ENCODE peak calls at places on chromosomes 11 and 22, in nine cellular contexts. I is iPS DF 6.9; X is cardiac muscle cell; C is mammary epithelial cell; F is CD8-positive, alpha-beta T cell; L is tibial artery; R is small intestine; E is ascending aorta; K is CD4-positive, alpha-beta memory T cell. J is an unnamed sample.
A peak's percentile ranks its signal among the peaks of the same experiment; 100 is the strongest.

GRCh38 chr11:61969838-61970452 is 2.5 kb upstream of the FTH1 start:
- DNase-seq in F (no peak), I (no peak), X (no peak), E (no peak), R (no peak), L (no peak), K (no peak), C (peak; percentile 93), J (no peak)

GRCh38 chr22:19398206-19398605 is 33.3 kb downstream of the HIRA start:
- DNase-seq in L (no peak), E (no peak), I (no peak), X (no peak), R (no peak), F (no peak), K (no peak), C (no peak), J (no peak)

GRCh38 chr22:24805790-24806662 is at the start of gene SGSM1:
- DNase-seq in I (peak; percentile 50), F (peak; percentile 72), E (peak; percentile 21), R (peak; percentile 76), C (peak; percentile 54), K (peak; percentile 72), L (peak; percentile 93), X (peak; percentile 93), J (peak; percentile 95)

GRCh38 chr22:46502346-46502745 is 35.1 kb downstream of the CELSR1 start:
- DNase-seq in F (no peak), E (no peak), X (no peak), L (no peak), R (no peak), C (no peak), I (no peak), K (no peak), J (no peak)

GRCh38 chr22:19527861-19528417 is 3.7 kb upstream of the CLDN5 start:
- DNase-seq in R (no peak), C (peak; percentile 27), L (peak; percentile 51), I (no peak), X (no peak), K (no peak), F (no peak), E (no peak), J (no peak)

GRCh38 chr22:37749831-37750595 is 53.2 kb downstream of the TRIOBP start:
- DNase-seq in L (no peak), X (peak; percentile 33), C (peak; percentile 97), F (no peak), K (no peak), R (no peak), I (no peak), E (no peak), J (no peak)

GRCh38 chr11:33234397-33235168 is 22.6 kb upstream of the HIPK3 start:
- DNase-seq in I (no peak), C (no peak), R (no peak), F (no peak), X (no peak), E (no peak), K (no peak), L (no peak), J (no peak)

GRCh38 chr22:37431811-37432707 is 4.8 kb upstream of the ELFN2 start:
- DNase-seq in C (peak; percentile 99), I (no peak), L (no peak), E (no peak), K (no peak), R (no peak), X (no peak), F (no peak), J (no peak)

GRCh38 chr11:78295991-78296930 is 107.5 kb downstream of the USP35 start:
- DNase-seq in C (no peak), R (no peak), X (no peak), K (no peak), F (no peak), I (no peak), L (no peak), E (no peak), J (no peak)

GRCh38 chr11:134313821-134314607 is 17.8 kb upstream of the GLB1L2 start:
- DNase-seq in K (no peak), L (no peak), E (no peak), R (no peak), I (no peak), X (no peak), F (no peak), C (no peak), J (no peak)

GRCh38 chr11:104098132-104098531 is 61.7 kb downstream of the DDI1 start:
- DNase-seq in X (no peak), E (no peak), R (no peak), I (no peak), F (no peak), C (no peak), K (no peak), L (no peak), J (no peak)

GRCh38 chr11:121067453-121067852 is 33.6 kb upstream of the TECTA start:
- DNase-seq in C (no peak), E (no peak), I (no peak), K (no peak), X (no peak), L (no peak), R (peak; percentile 54), F (no peak), J (no peak)

GRCh38 chr11:86696004-86696403 is 23.6 kb upstream of the ME3 start:
- DNase-seq in L (no peak), I (no peak), F (no peak), C (peak; percentile 86), K (no peak), X (no peak), E (no peak), R (no peak), J (no peak)

GRCh38 chr11:110425751-110426545 is 3.8 kb upstream of the FDX1 start:
- DNase-seq in I (no peak), F (no peak), L (no peak), C (no peak), K (no peak), E (no peak), R (no peak), X (no peak), J (no peak)

GRCh38 chr11:332651-333480 is 12.2 kb upstream of the IFITM3 start:
- DNase-seq in K (no peak), C (no peak), F (no peak), X (no peak), I (no peak), L (peak; percentile 56), E (no peak), R (no peak), J (no peak)

GRCh38 chr11:17548444-17548843 is 1.4 kb downstream of the OTOG start:
- DNase-seq in E (no peak), F (no peak), C (no peak), L (no peak), I (no peak), R (peak; percentile 21), K (no peak), X (no peak), J (no peak)

GRCh38 chr11:63491614-63492372 is 826 bp upstream of the PLAAT5 start:
- DNase-seq in C (no peak), R (no peak), E (no peak), X (no peak), F (no peak), L (no peak), K (peak; percentile 46), I (no peak), J (no peak)
- H3K4me3 ChIP-seq in C (no peak overlapping the region), R (no peak overlapping the region), E (peak overlapping the region; percentile 66), X (peak overlapping the region; percentile 28), F (peak overlapping the region; percentile 44), L (peak overlapping the region; percentile 52), K (no peak overlapping the region), I (no peak overlapping the region), J (no peak overlapping the region)

GRCh38 chr11:12944889-12945288 is 64.2 kb upstream of the RASSF10 start:
- DNase-seq in E (no peak), R (no peak), L (no peak), K (no peak), I (no peak), C (no peak), X (no peak), F (no peak), J (peak; percentile 26)

GRCh38 chr11:12938590-12939247 is 70.4 kb upstream of the RASSF10 start:
- DNase-seq in F (no peak), R (no peak), K (no peak), X (no peak), C (no peak), L (no peak), E (no peak), I (no peak), J (no peak)

GRCh38 chr11:12941671-12942070 is 67.4 kb upstream of the RASSF10 start:
- DNase-seq in F (no peak), X (no peak), R (no peak), K (no peak), C (no peak), L (no peak), I (no peak), E (no peak), J (no peak)

GRCh38 chr11:12942157-12942556 is 67.0 kb upstream of the RASSF10 start:
- DNase-seq in I (no peak), R (no peak), E (no peak), C (no peak), L (no peak), K (no peak), X (no peak), F (no peak), J (no peak)

DNA sequence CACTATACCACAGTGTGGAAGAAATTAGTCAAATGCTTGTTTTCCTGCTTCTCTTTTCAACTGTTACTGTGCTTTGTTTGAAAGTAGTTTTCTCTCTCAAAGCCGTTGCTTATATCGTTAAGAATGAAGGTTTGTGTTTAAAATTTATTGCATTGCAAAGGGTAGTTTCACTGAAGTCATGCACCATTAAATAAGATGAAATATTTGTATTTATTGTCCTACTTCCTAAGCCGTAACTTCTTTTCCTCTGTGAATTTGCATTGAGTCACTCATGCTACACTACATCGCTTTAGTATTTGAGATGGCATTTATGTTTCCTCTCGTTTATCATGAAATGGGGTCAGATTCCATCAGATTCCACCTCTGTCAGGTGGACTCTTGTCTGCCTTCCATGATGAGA is 65.8 kb upstream of the RASSF10 start:
- DNase-seq in I (no peak), L (no peak), R (no peak), K (no peak), C (no peak), E (no peak), F (no peak), X (no peak), J (no peak)
- H3K4me1 ChIP-seq in I (no peaks in the 10 kb centered on the region), L (no peaks in the 10 kb centered on the region), R (no peaks in the 10 kb centered on the region), K (no peaks in the 10 kb centered on the region), C (no peaks in the 10 kb centered on the region), E (no peaks in the 10 kb centered on the region), F (no peaks in the 10 kb centered on the region), X (no peaks in the 10 kb centered on the region), J (no peaks in the 10 kb centered on the region)

DNA sequence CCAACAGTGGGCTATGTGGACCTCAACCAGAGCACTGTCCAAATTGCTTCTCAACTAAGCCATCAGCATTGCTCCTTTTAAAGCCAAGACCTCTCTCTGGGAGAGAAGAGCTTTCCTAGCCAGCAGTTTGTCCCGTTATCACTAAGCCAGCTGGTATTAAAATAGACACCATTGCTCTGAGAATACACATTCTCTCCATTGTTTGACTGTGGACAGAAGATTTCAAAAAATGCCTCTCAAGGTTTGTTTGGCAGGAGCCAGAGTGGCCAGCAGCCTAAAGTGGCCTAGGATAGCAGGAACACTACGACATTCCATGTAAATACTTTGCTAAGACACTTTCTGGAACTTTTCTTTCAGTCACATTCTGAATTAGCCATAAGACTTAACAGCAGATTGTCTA is 41.3 kb downstream of the EIF4ENIF1 start:
- DNase-seq in X (peak; percentile 64), L (no peak), F (no peak), I (no peak), C (no peak), K (no peak), R (no peak), E (no peak), J (no peak)
- H3K36me3 ChIP-seq in X (peaks cover 6% of the 10 kb centered on the region), L (peaks cover 54% of the 10 kb centered on the region), F (peaks cover 19% of the 10 kb centered on the region), I (no peaks in the 10 kb centered on the region), C (peaks cover 10% of the 10 kb centered on the region), K (peaks cover 24% of the 10 kb centered on the region), R (peaks cover 14% of the 10 kb centered on the region), E (peaks cover 50% of the 10 kb centered on the region), J (peaks cover 43% of the 10 kb centered on the region)

GRCh38 chr11:45899448-45900174 is 7.5 kb downstream of the FREY1 start:
- DNase-seq in C (peak; percentile 80), F (peak; percentile 63), X (peak; percentile 87), I (peak; percentile 76), L (peak; percentile 89), K (peak; percentile 64), E (peak; percentile 62), R (peak; percentile 45), J (peak; percentile 93)
- H3K4me3 ChIP-seq in C (peak overlapping the region; percentile 32), F (peak overlapping the region; percentile 53), X (peak overlapping the region; percentile 48), I (peak overlapping the region; percentile 33), L (peak overlapping the region; percentile 53), K (peak overlapping the region; percentile 32), E (peak overlapping the region; percentile 70), R (peak overlapping the region; percentile 50), J (peak overlapping the region; percentile 42)

J was measured in BE2C.